ENCODE peak calls at places on chromosomes 2 and 18, in four cellular contexts. F, Q, N and J are unnamed samples.

GRCh38 chr2:128275498-128276045 is 43.1 kb downstream of the HS6ST1 start:
- DNase-seq in Q (no peak), F (no peak), N (peak), J (no peak)

GRCh38 chr2:231680992-231681852 is 27.1 kb upstream of the PTMA start:
- DNase-seq in F (peak), Q (peak), N (peak), J (peak)

GRCh38 chr18:34493099-34493544 is 217.0 kb upstream of the DTNA start:
- DNase-seq in F (peak), N (peak), Q (peak), J (peak)

GRCh38 chr18:47701133-47701532 is 229.3 kb downstream of the SMAD2 start:
- DNase-seq in F (no peak), N (no peak), Q (no peak), J (no peak)

GRCh38 chr2:64750001-64750816 is 96.5 kb upstream of the SERTAD2 start:
- DNase-seq in F (peak), Q (peak), N (peak), J (peak)

GRCh38 chr18:77086034-77086433 is 46.5 kb downstream of the MBP start:
- DNase-seq in Q (no peak), N (no peak), F (no peak), J (no peak)

GRCh38 chr2:150182564-150183249 is 304.8 kb downstream of the RND3 start:
- DNase-seq in F (no peak), N (no peak), Q (no peak), J (no peak)

GRCh38 chr2:69122271-69122670 is 109.3 kb downstream of the ANTXR1 start:
- DNase-seq in F (no peak), Q (no peak), N (no peak), J (peak)

GRCh38 chr2:202122975-202123765 is 50.1 kb downstream of the KIAA2012 start:
- DNase-seq in F (no peak), N (no peak), Q (peak), J (no peak)

GRCh38 chr2:230903251-230904150 is 21.5 kb downstream of the GPR55 start:
- DNase-seq in N (peak), Q (no peak), F (peak), J (no peak)

GRCh38 chr2:6877402-6878305 is at the start of gene RSAD2:
- DNase-seq in Q (peak), F (peak), N (no peak), J (peak)

GRCh38 chr2:18171191-18172139 is 293.0 kb downstream of the KCNS3 start:
- DNase-seq in F (peak), N (no peak), Q (peak), J (no peak)

GRCh38 chr18:37698508-37699035 is 133.0 kb upstream of the CELF4 start:
- DNase-seq in N (peak), Q (no peak), F (no peak), J (no peak)

GRCh38 chr2:36889782-36890181 is 76.6 kb downstream of the STRN start:
- DNase-seq in Q (no peak), N (no peak), F (no peak), J (peak)

GRCh38 chr2:14951569-14952285 is 319.2 kb downstream of the LRATD1 start:
- DNase-seq in N (no peak), Q (no peak), F (no peak), J (no peak)

GRCh38 chr18:73774836-73775509 is 372.7 kb downstream of the FBXO15 start:
- DNase-seq in F (no peak), Q (peak), N (peak), J (peak)

GRCh38 chr2:231118122-231118942 is 6.5 kb downstream of the HTR2B start:
- DNase-seq in Q (no peak), F (no peak), N (no peak), J (no peak)

GRCh38 chr18:48031011-48031480 is 100.6 kb upstream of the SMAD2 start:
- DNase-seq in Q (no peak), N (peak), F (peak), J (no peak)

GRCh38 chr2:54666741-54667639 is 56.5 kb upstream of the EML6 start:
- DNase-seq in Q (peak), F (no peak), N (no peak), J (no peak)

GRCh38 chr2:75311993-75312392 is 112.7 kb upstream of the TACR1 start:
- DNase-seq in N (peak), Q (no peak), F (peak), J (no peak)

GRCh38 chr2:10771786-10772185 is 40.8 kb downstream of the PDIA6 start:
- DNase-seq in F (no peak), Q (no peak), N (no peak), J (no peak)

GRCh38 chr2:240280621-240281020 is 140.2 kb upstream of the OTOS start:
- DNase-seq in F (no peak), Q (no peak), N (no peak), J (no peak)

GRCh38 chr2:66437601-66438497 is 2.9 kb downstream of the MEIS1 start:
- DNase-seq in Q (peak), N (peak), F (no peak), J (no peak)

GRCh38 chr2:30939354-30939753 is 132.1 kb upstream of the CAPN13 start:
- DNase-seq in N (no peak), F (no peak), Q (no peak), J (no peak)

GRCh38 chr18:48934708-48935432 is 15.9 kb downstream of the SMAD7 start:
- DNase-seq in N (no peak), Q (peak), F (peak), J (no peak)

GRCh38 chr2:158973511-158973956 is 5.1 kb downstream of the TANC1 start:
- DNase-seq in F (no peak), N (no peak), Q (no peak), J (no peak)

GRCh38 chr2:231672617-231673347 is 35.5 kb upstream of the PTMA start:
- DNase-seq in N (peak), Q (no peak), F (peak), J (peak)

GRCh38 chr2:201854221-201854801 is 48.0 kb downstream of the CDK15 start:
- DNase-seq in Q (no peak), N (no peak), F (no peak), J (peak)

GRCh38 chr2:218046234-218046633 is 22.8 kb upstream of the RUFY4 start:
- DNase-seq in N (no peak), Q (no peak), F (no peak), J (no peak)

GRCh38 chr18:35507623-35508022 is 9.9 kb upstream of the INO80C start:
- DNase-seq in N (peak), Q (no peak), F (no peak), J (no peak)

GRCh38 chr2:178292586-178292985 is 98.3 kb downstream of the OSBPL6 start:
- DNase-seq in Q (no peak), N (no peak), F (no peak), J (no peak)

GRCh38 chr2:137957033-137957432 is 7.2 kb upstream of the HNMT start:
- DNase-seq in N (no peak), Q (no peak), F (no peak), J (peak)

GRCh38 chr2:218270721-218271486 is 585 bp downstream of the PNKD start:
- DNase-seq in N (no peak), Q (no peak), F (peak), J (no peak)

GRCh38 chr18:28159055-28159454 is 17.9 kb downstream of the CDH2 start:
- DNase-seq in N (no peak), Q (no peak), F (no peak), J (peak)